ENCODE peak calls at places on chromosomes 3 and 15, in nine cellular contexts. B is Karpas-422, N is GM12878, K is GM23248, Z is hepatocyte, C is MM.1S, I is OCI-LY7, D is HCT116, G is fibroblast of lung. E is an unnamed sample.
A peak's percentile ranks its signal among the peaks of the same experiment; 100 is the strongest.

GRCh38 chr15:73926191-73927002 is at the start of gene LOXL1:
- DNase-seq in B (no peak), N (no peak), K (peak; percentile 98), Z (peak; percentile 90), C (no peak), I (no peak), D (peak; percentile 19), G (peak; percentile 95), E (peak; percentile 89)

GRCh38 chr3:131470377-131470776 is 32.4 kb downstream of the MRPL3 start:
- DNase-seq in B (no peak), N (no peak), K (no peak), Z (no peak), C (no peak), I (no peak), D (no peak), G (no peak), E (no peak)

GRCh38 chr15:48360841-48361240 is 29.6 kb downstream of the DUT start:
- DNase-seq in B (no peak), N (no peak), K (peak; percentile 63), Z (no peak), C (no peak), I (no peak), D (peak; percentile 10), G (peak; percentile 58), E (peak; percentile 31)

GRCh38 chr3:148082881-148083280 is 614.8 kb upstream of the AGTR1 start:
- DNase-seq in B (no peak), N (no peak), K (no peak), Z (no peak), C (no peak), I (no peak), D (no peak), G (no peak), E (no peak)

GRCh38 chr3:110413807-110414748 is 657.5 kb upstream of the NECTIN3 start:
- DNase-seq in B (no peak), N (no peak), K (peak; percentile 82), Z (no peak), C (no peak), I (no peak), D (no peak), G (peak; percentile 85), E (peak; percentile 81)

GRCh38 chr3:109224333-109224732 is 87.8 kb downstream of the C3orf85 start:
- DNase-seq in B (peak; percentile 81), N (no peak), K (no peak), Z (peak; percentile 52), C (peak; percentile 28), I (no peak), D (peak; percentile 6), G (no peak), E (no peak)

GRCh38 chr3:69161587-69162196 is 39.3 kb upstream of the LMOD3 start:
- DNase-seq in B (peak; percentile 76), N (peak; percentile 25), K (peak; percentile 69), Z (peak; percentile 71), C (peak; percentile 63), I (peak; percentile 54), D (peak; percentile 41), G (peak; percentile 29), E (no peak)

GRCh38 chr3:41296556-41296955 is 97.3 kb downstream of the CTNNB1 start:
- DNase-seq in B (no peak), N (no peak), K (no peak), Z (no peak), C (no peak), I (no peak), D (no peak), G (no peak), E (no peak)

DNA sequence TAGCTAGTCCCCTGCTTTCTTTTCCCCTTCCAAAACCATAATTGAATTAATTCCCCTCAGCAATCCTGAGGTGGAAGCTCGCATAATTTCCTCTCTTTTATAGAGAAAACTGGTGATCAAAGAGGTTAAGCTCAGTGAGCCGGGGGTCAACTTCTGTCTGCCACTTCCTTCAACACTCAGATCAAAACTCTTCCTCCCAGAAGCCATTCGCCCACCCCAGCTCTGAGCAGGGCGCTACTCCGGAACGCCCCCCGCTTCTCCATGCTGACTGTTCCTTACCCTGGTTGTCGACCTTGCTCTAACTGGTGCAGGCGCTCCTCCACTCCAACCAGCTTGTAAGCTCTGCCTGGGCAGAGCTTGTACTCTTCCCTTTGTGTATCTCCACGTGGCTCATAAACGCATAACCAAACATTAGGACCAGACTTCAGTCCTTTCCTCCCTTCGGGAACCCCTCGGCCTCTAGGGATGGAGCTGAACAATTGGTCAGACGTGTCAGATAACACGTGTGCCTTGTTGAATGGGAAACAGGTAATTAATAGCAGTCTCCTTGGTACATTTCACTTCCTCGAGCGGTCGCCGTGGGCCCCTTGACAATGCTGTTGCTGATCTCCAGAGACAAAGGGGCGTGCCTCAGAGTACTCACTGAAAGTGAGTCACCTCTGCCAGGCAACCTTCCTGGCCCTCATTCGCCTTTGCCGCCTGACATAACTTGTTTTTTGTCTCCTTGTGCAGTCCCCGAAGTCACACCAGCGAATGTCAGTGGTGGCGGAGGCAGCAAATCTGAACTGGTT is 71.8 kb downstream of the IL5RA start:
- DNase-seq in B (no peak), N (peak; percentile 26), K (no peak), Z (peak; percentile 37), C (no peak), I (no peak), D (no peak), G (peak; percentile 8), E (no peak)
- H3K4me3 ChIP-seq in B (no peak overlapping the region), N (no peak overlapping the region), K (no peak overlapping the region), Z (no peak overlapping the region), C (no peak overlapping the region), I (no peak overlapping the region), D (no peak overlapping the region), G (no peak overlapping the region), E (no peak overlapping the region)

GRCh38 chr3:177679568-177680441 is 482.5 kb upstream of the TBL1XR1 start:
- DNase-seq in B (no peak), N (no peak), K (peak; percentile 46), Z (no peak), C (peak; percentile 57), I (no peak), D (no peak), G (peak; percentile 90), E (peak; percentile 88)

GRCh38 chr3:177674186-177674585 is 476.9 kb upstream of the TBL1XR1 start:
- DNase-seq in B (no peak), N (no peak), K (no peak), Z (no peak), C (no peak), I (no peak), D (no peak), G (no peak), E (no peak)

GRCh38 chr3:177676148-177676547 is 478.9 kb upstream of the TBL1XR1 start:
- DNase-seq in B (no peak), N (no peak), K (no peak), Z (no peak), C (no peak), I (no peak), D (no peak), G (no peak), E (no peak)

GRCh38 chr3:177680442-177680821 is 483.1 kb upstream of the TBL1XR1 start:
- DNase-seq in B (no peak), N (no peak), K (peak; percentile 76), Z (no peak), C (no peak), I (no peak), D (no peak), G (peak; percentile 73), E (peak; percentile 62)

DNA sequence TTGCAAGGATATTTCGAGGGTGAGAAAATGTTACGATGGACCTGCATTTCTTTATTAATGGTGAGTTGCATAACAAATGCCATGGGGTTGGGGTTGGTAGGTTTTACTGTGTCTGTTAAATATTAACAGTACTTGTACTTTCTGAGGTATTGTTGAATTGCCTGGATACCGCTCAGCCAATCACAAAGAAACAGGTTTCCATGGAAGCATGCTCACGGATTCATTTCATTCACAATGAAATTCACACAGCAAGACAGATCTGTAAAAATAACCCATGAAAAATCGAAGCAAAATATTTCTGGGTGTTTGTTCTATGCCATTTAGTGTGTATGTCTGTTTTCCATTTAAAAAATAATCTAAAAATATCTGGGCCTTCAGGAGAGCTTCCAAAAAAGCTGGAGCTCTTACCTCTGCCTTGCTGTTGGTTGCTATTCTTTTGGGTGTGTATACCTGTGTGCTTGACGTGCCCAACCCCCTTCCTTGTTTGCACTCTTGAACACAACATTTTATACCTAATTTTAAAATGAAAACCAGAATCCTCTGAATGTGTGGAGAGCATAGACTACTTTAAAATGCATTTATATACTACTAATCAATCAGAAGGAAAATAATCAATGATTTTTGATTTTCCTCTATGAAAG is 479.8 kb upstream of the TBL1XR1 start:
- DNase-seq in B (no peak), N (no peak), K (no peak), Z (peak; percentile 47), C (no peak), I (no peak), D (no peak), G (no peak), E (no peak)
- H2AFZ ChIP-seq in B (no peak overlapping the region), N (no peak overlapping the region), K (no peak overlapping the region), Z (no peak overlapping the region), C (no peak overlapping the region), I (no peak overlapping the region), D (no peak overlapping the region), G (no peak overlapping the region), E (no peak overlapping the region)

GRCh38 chr3:150146891-150147761 is 176.4 kb upstream of the PFN2 start:
- DNase-seq in B (no peak), N (no peak), K (peak; percentile 96), Z (peak; percentile 25), C (no peak), I (no peak), D (no peak), G (peak; percentile 98), E (peak; percentile 97)

GRCh38 chr3:150145659-150146058 is 175.0 kb upstream of the PFN2 start:
- DNase-seq in B (no peak), N (no peak), K (peak; percentile 9), Z (no peak), C (no peak), I (no peak), D (no peak), G (peak; percentile 93), E (peak; percentile 93)

GRCh38 chr3:150149651-150150051 is 179.0 kb upstream of the PFN2 start:
- DNase-seq in B (no peak), N (no peak), K (peak; percentile 97), Z (peak; percentile 14), C (no peak), I (no peak), D (no peak), G (peak; percentile 87), E (peak; percentile 82)

GRCh38 chr3:150150633-150151032 is 179.9 kb upstream of the PFN2 start:
- DNase-seq in B (no peak), N (no peak), K (peak; percentile 61), Z (no peak), C (no peak), I (no peak), D (no peak), G (no peak), E (no peak)

DNA sequence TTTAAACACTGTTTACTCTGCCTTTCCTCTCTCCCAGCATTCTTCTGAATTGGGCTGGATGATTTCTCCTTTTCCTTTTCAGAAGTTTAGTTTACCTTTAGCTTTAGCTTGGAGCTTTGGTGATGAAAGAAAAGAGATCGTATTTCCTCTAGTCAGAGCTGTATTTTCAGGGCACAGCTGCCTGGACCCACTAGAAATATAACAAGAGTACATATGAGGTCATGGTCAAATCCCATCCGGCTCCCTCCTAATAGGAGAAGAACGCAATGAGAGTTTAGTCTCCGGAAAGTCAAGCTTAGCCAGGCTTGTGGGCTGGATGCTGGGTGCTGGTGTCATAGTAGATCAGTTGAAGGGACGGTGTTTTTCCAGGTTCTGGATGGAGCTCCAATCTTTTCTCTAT is 177.1 kb upstream of the PFN2 start:
- DNase-seq in B (no peak), N (no peak), K (peak; percentile 38), Z (peak; percentile 16), C (no peak), I (no peak), D (no peak), G (peak; percentile 75), E (peak; percentile 69)
- H3K4me3 ChIP-seq in B (no peak overlapping the region), N (no peak overlapping the region), K (peak overlapping the region; percentile 46), Z (no peak overlapping the region), C (no peak overlapping the region), I (no peak overlapping the region), D (no peak overlapping the region), G (peak overlapping the region; percentile 5), E (peak overlapping the region; percentile 30)

GRCh38 chr3:16205156-16205870 is 30.8 kb downstream of the GALNT15 start:
- DNase-seq in B (no peak), N (no peak), K (peak; percentile 75), Z (no peak), C (no peak), I (no peak), D (no peak), G (peak; percentile 95), E (peak; percentile 95)
- H2AFZ ChIP-seq in B (no peak overlapping the region), N (no peak overlapping the region), K (no peak overlapping the region), Z (no peak overlapping the region), C (no peak overlapping the region), I (no peak overlapping the region), D (no peak overlapping the region), G (no peak overlapping the region), E (no peak overlapping the region)

E was measured in astrocyte.